ENCODE peak calls at places on chromosomes 2 and 18, in nine cellular contexts. B is heart left ventricle, J is progenitor cell of endocrine pancreas, C is upper lobe of right lung, Z is brain microvascular endothelial cell, K is A549, R is HFFc6, X is astrocyte, V is transverse colon. A is an unnamed sample.
A peak's percentile ranks its signal among the peaks of the same experiment; 100 is the strongest.

GRCh38 chr18:27075828-27076227 is 109.3 kb downstream of the CHST9 start:
- DNase-seq in B (no peak), J (no peak), C (no peak), Z (no peak), K (no peak), R (no peak), X (no peak), V (no peak), A (no peak)

GRCh38 chr2:9764153-9764778 is 79.0 kb upstream of the TAF1B start:
- DNase-seq in B (no peak), J (no peak), C (no peak), Z (no peak), K (no peak), R (no peak), X (no peak), V (no peak), A (no peak)

GRCh38 chr2:237236188-237236587 is 150.5 kb downstream of the COPS8 start:
- DNase-seq in B (no peak), J (no peak), C (no peak), Z (no peak), K (no peak), R (peak; percentile 46), X (peak; percentile 60), V (no peak), A (no peak)

GRCh38 chr2:9391961-9392695 is 31.2 kb downstream of the ITGB1BP1 start:
- DNase-seq in B (no peak), J (no peak), C (no peak), Z (no peak), K (no peak), R (no peak), X (no peak), V (no peak), A (no peak)

GRCh38 chr18:57273194-57273593 is 79.2 kb upstream of the ST8SIA3 start:
- DNase-seq in B (no peak), J (no peak), C (no peak), Z (no peak), K (no peak), R (no peak), X (no peak), V (no peak), A (no peak)

GRCh38 chr2:86160156-86160952 is 34.9 kb downstream of the IMMT start:
- DNase-seq in B (no peak), J (no peak), C (no peak), Z (no peak), K (no peak), R (no peak), X (peak; percentile 10), V (no peak), A (no peak)

GRCh38 chr2:128159437-128159836 is 68.4 kb downstream of the UGGT1 start:
- DNase-seq in B (no peak), J (no peak), C (no peak), Z (no peak), K (no peak), R (no peak), X (no peak), V (no peak), A (no peak)

GRCh38 chr2:113171359-113172075 is 2.3 kb upstream of the PSD4 start:
- DNase-seq in B (no peak), J (no peak), C (no peak), Z (no peak), K (no peak), R (no peak), X (no peak), V (no peak), A (no peak)

GRCh38 chr2:233386382-233387041 is 32.2 kb downstream of the DGKD start:
- DNase-seq in B (no peak), J (no peak), C (no peak), Z (peak; percentile 34), K (peak; percentile 38), R (peak; percentile 33), X (peak; percentile 54), V (no peak), A (no peak)

GRCh38 chr18:8688428-8688827 is 16.9 kb upstream of the MTCL1 start:
- DNase-seq in B (no peak), J (no peak), C (no peak), Z (no peak), K (no peak), R (no peak), X (no peak), V (no peak), A (no peak)

GRCh38 chr2:240237609-240238151 is 97.2 kb upstream of the OTOS start:
- DNase-seq in B (peak; percentile 61), J (no peak), C (no peak), Z (peak; percentile 18), K (no peak), R (peak; percentile 51), X (peak; percentile 79), V (no peak), A (peak; percentile 2)

GRCh38 chr18:3869848-3870247 is 419.9 kb downstream of the TGIF1 start:
- DNase-seq in B (no peak), J (no peak), C (no peak), Z (peak; percentile 2), K (peak; percentile 19), R (peak; percentile 64), X (peak; percentile 35), V (no peak), A (no peak)

GRCh38 chr2:29123584-29124349 is 8.6 kb downstream of the CLIP4 start:
- DNase-seq in B (no peak), J (no peak), C (no peak), Z (peak; percentile 78), K (peak; percentile 52), R (peak; percentile 72), X (peak; percentile 93), V (no peak), A (no peak)

GRCh38 chr18:50819027-50819726 is 639 bp downstream of the MRO start:
- DNase-seq in B (peak; percentile 39), J (peak; percentile 38), C (peak; percentile 71), Z (no peak), K (peak; percentile 40), R (no peak), X (peak; percentile 24), V (peak; percentile 59), A (no peak)

GRCh38 chr2:62202019-62202722 is 6.3 kb downstream of the B3GNT2 start:
- DNase-seq in B (no peak), J (no peak), C (no peak), Z (no peak), K (no peak), R (no peak), X (no peak), V (no peak), A (no peak)

GRCh38 chr2:53202063-53202462 is 565.5 kb upstream of the CHAC2 start:
- DNase-seq in B (no peak), J (no peak), C (no peak), Z (peak; percentile 47), K (no peak), R (peak; percentile 81), X (peak; percentile 90), V (peak; percentile 24), A (no peak)

DNA sequence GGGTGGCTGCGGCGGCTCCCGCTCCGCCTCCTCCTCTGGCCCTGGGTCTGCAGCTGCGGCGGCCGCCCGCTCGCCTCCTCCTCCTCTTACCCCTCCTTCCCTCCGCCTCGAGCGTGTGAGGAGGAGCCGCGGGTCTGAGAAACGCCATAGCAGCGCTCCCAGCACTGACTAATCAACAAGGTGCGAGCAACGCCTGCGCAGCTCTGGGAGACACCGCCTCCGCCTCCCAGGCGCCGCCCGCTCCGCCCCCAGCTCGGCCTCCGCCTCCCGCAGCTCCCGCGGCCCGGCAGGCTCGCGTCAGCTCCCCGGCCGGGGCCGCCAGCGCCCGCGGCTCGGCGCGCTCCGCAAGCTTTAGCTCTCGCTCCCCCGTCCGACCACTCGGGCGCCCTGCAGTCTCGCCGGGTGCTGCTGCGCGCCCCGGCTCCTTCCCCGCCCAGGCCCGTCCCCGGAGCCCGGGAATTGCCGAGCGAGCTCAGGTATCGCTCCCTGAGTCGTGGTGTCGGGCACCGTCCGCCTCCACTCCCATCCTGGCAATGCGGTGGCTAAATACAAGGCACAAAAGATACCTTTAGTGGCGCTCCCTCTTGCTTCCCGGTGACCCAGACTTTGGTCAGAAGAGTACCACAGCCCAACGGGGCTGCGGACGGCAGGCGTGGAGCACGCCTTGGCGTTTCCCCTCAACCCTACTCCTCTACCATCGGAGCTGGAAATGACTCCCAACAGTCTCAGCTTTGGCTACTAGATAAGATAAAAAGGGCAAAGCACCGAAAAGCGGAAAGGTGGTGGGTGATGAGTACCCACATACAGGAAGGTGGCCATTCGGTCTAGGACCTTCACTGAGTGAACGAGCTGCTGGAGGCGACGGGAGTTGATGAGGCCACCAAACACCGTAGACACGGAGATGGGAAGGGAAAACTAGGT is at the start of gene GAREM1:
- DNase-seq in B (peak; percentile 95), J (peak; percentile 92), C (peak; percentile 97), Z (peak; percentile 97), K (peak; percentile 56), R (peak; percentile 94), X (peak; percentile 96), V (peak; percentile 96), A (peak; percentile 71)
- TF ChIP-seq CTCF in B (peak; percentile 93), J (peak; percentile 64), C (peak; percentile 59), Z (peak; percentile 65), K (peak; percentile 46), R (peak; percentile 69), X (peak; percentile 19), V (peak; percentile 77), A (no peak)

DNA sequence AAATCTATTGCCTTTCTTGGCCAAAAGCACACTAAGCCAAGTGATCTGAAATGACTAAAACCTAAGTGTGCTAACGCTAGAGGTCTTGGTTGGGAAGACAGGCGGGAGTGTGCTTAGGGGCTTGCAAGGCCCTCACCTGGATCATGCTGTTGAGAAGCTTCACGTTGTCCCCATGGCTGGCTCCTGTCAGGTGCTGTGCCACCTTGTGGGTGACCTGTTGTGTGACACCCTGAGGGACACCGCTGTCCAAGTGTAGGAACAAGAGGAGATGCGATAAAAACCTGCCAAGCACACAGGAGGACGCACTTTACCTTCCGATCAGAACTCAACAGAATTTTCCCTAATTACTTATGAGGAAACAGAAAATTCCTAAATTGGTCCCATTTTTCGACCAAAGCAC is 50.8 kb downstream of the EPG5 start:
- DNase-seq in B (no peak), J (no peak), C (no peak), Z (no peak), K (no peak), R (no peak), X (no peak), V (no peak), A (no peak)
- TF ChIP-seq CTCF in B (no peak), J (peak; percentile 39), C (no peak), Z (peak; percentile 25), K (no peak), R (no peak), X (no peak), V (no peak), A (no peak)

GRCh38 chr18:55577812-55578539 is 10.0 kb downstream of the TCF4 start:
- DNase-seq in B (no peak), J (no peak), C (no peak), Z (no peak), K (no peak), R (no peak), X (no peak), V (no peak), A (no peak)
- TF ChIP-seq CTCF in B (no peak), J (no peak), C (no peak), Z (peak; percentile 31), K (peak; percentile 17), R (peak; percentile 45), X (no peak), V (no peak), A (no peak)

DNA sequence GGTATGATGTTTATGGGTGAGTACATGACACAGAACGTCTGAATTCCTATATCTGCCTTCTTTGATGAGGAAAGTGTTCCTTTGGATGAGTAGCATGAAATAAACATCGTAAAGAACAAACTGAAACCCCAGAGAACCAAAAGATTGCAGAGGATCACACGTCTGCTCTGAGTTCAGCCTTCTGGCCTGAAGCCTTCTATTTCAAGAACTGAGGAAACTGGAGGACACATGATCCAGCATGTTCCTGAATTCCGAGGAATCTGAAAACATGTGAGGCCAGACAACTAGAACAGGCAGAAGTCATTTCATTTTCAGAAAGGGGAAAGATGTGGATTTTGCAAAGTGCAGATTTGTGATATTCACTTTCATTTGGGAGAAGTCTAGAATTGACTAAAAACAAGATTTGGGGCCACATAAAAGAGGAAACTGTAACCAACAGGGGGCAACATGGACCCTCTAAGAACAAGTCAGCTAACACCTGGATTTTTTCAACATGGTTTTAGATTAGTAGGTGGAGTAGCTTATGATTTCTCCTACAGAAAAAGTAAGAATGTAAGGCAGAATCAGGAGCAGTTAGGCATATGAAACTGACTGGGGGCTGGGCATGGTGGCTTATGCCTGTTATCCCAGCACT is 8.3 kb downstream of the SULT6B1 start:
- DNase-seq in B (no peak), J (no peak), C (no peak), Z (no peak), K (no peak), R (no peak), X (no peak), V (no peak), A (no peak)
- TF ChIP-seq CTCF in B (no peak), J (no peak), C (no peak), Z (no peak), K (no peak), R (peak; percentile 20), X (no peak), V (no peak), A (no peak)

A was measured in omental fat pad.